ENCODE peak calls at places on chromosomes 1 and 21, in four cellular contexts. One of them, this sample, is unnamed.

GRCh38 chr1:43786975-43787374 is 79.6 kb downstream of the ST3GAL3 start:
- DNase-seq in right lobe of liver: no peak
- DNase-seq in CD8-positive, alpha-beta memory T cell: no peak
- DNase-seq in GM13976: no peak
- DNase-seq in this sample: no peak

GRCh38 chr1:2927995-2928732 is 93.1 kb upstream of the ACTRT2 start:
- DNase-seq in GM13976: no peak
- DNase-seq in right lobe of liver: no peak
- DNase-seq in CD8-positive, alpha-beta memory T cell: no peak
- DNase-seq in this sample: no peak

GRCh38 chr1:205936846-205937707 is 6.2 kb downstream of the SLC26A9 start:
- DNase-seq in CD8-positive, alpha-beta memory T cell: no peak
- DNase-seq in right lobe of liver: no peak
- DNase-seq in GM13976: no peak
- DNase-seq in this sample: no peak

GRCh38 chr21:38956791-38957571 is 151.3 kb downstream of the ETS2 start:
- DNase-seq in right lobe of liver: peak; percentile 32
- DNase-seq in GM13976: no peak
- DNase-seq in CD8-positive, alpha-beta memory T cell: no peak
- DNase-seq in this sample: no peak

GRCh38 chr1:53237638-53238037 is 680 bp downstream of the MAGOH start:
- DNase-seq in GM13976: peak; percentile 15
- DNase-seq in CD8-positive, alpha-beta memory T cell: no peak
- DNase-seq in right lobe of liver: no peak
- DNase-seq in this sample: no peak

GRCh38 chr1:1206376-1207253 is at the start of gene TNFRSF18:
- DNase-seq in GM13976: peak; percentile 80
- DNase-seq in CD8-positive, alpha-beta memory T cell: no peak
- DNase-seq in right lobe of liver: peak; percentile 32
- DNase-seq in this sample: no peak

GRCh38 chr1:17661546-17662157 is 93.5 kb upstream of the ACTL8 start:
- DNase-seq in right lobe of liver: peak; percentile 52
- DNase-seq in GM13976: peak; percentile 90
- DNase-seq in CD8-positive, alpha-beta memory T cell: no peak
- DNase-seq in this sample: peak; percentile 15

GRCh38 chr1:147494998-147495580 is 46.2 kb upstream of the BCL9 start:
- DNase-seq in right lobe of liver: peak; percentile 76
- DNase-seq in CD8-positive, alpha-beta memory T cell: peak; percentile 56
- DNase-seq in GM13976: peak; percentile 65
- DNase-seq in this sample: peak; percentile 42

GRCh38 chr1:197660389-197660788 is 114.9 kb downstream of the DENND1B start:
- DNase-seq in CD8-positive, alpha-beta memory T cell: no peak
- DNase-seq in right lobe of liver: no peak
- DNase-seq in GM13976: no peak
- DNase-seq in this sample: no peak

GRCh38 chr1:37811027-37811655 is 3.1 kb upstream of the YRDC start:
- DNase-seq in CD8-positive, alpha-beta memory T cell: peak; percentile 52
- DNase-seq in right lobe of liver: peak; percentile 50
- DNase-seq in GM13976: peak; percentile 74
- DNase-seq in this sample: peak; percentile 42

GRCh38 chr1:1122078-1122811 is 6.4 kb upstream of the C1orf159 start:
- DNase-seq in CD8-positive, alpha-beta memory T cell: peak; percentile 75
- DNase-seq in GM13976: peak; percentile 94
- DNase-seq in right lobe of liver: peak; percentile 88
- DNase-seq in this sample: peak; percentile 67

GRCh38 chr1:66575739-66576138 is 41.8 kb downstream of the SGIP1 start:
- DNase-seq in right lobe of liver: no peak
- DNase-seq in GM13976: no peak
- DNase-seq in CD8-positive, alpha-beta memory T cell: no peak
- DNase-seq in this sample: no peak

GRCh38 chr1:207991331-207991914 is 80.5 kb upstream of the CD34 start:
- DNase-seq in CD8-positive, alpha-beta memory T cell: no peak
- DNase-seq in right lobe of liver: no peak
- DNase-seq in GM13976: no peak
- DNase-seq in this sample: no peak

GRCh38 chr1:25174730-25175612 is 57.3 kb downstream of the SYF2 start:
- DNase-seq in right lobe of liver: no peak
- DNase-seq in CD8-positive, alpha-beta memory T cell: no peak
- DNase-seq in GM13976: no peak
- DNase-seq in this sample: no peak

GRCh38 chr1:38166461-38166860 is 119.9 kb upstream of the POU3F1 start:
- DNase-seq in right lobe of liver: no peak
- DNase-seq in CD8-positive, alpha-beta memory T cell: no peak
- DNase-seq in GM13976: no peak
- DNase-seq in this sample: no peak

GRCh38 chr1:226091461-226091860 is 28.9 kb downstream of the H3-3A start:
- DNase-seq in GM13976: no peak
- DNase-seq in CD8-positive, alpha-beta memory T cell: no peak
- DNase-seq in right lobe of liver: no peak
- DNase-seq in this sample: no peak

GRCh38 chr1:216847385-216848036 is 124.3 kb upstream of the ESRRG start:
- DNase-seq in CD8-positive, alpha-beta memory T cell: no peak
- DNase-seq in GM13976: no peak
- DNase-seq in right lobe of liver: no peak
- DNase-seq in this sample: no peak

GRCh38 chr1:169964206-169964605 is 70.5 kb upstream of the SCYL3 start:
- DNase-seq in GM13976: no peak
- DNase-seq in CD8-positive, alpha-beta memory T cell: no peak
- DNase-seq in right lobe of liver: no peak
- DNase-seq in this sample: no peak

GRCh38 chr1:221708076-221708571 is 33.8 kb downstream of the DUSP10 start:
- DNase-seq in right lobe of liver: no peak
- DNase-seq in GM13976: peak; percentile 64
- DNase-seq in CD8-positive, alpha-beta memory T cell: peak; percentile 70
- DNase-seq in this sample: no peak

GRCh38 chr21:28633803-28634572 is 358.7 kb downstream of the LTN1 start:
- DNase-seq in CD8-positive, alpha-beta memory T cell: no peak
- DNase-seq in GM13976: no peak
- DNase-seq in right lobe of liver: no peak
- DNase-seq in this sample: no peak

GRCh38 chr1:108036796-108037545 is 72.0 kb upstream of the VAV3 start:
- DNase-seq in right lobe of liver: no peak
- DNase-seq in CD8-positive, alpha-beta memory T cell: no peak
- DNase-seq in GM13976: no peak
- DNase-seq in this sample: no peak

GRCh38 chr1:111638320-111638719 is 18.7 kb downstream of the RAP1A start:
- DNase-seq in right lobe of liver: no peak
- DNase-seq in CD8-positive, alpha-beta memory T cell: no peak
- DNase-seq in GM13976: no peak
- DNase-seq in this sample: no peak

GRCh38 chr1:42777860-42778259 is 6.9 kb upstream of the TMEM269 start:
- DNase-seq in CD8-positive, alpha-beta memory T cell: no peak
- DNase-seq in right lobe of liver: no peak
- DNase-seq in GM13976: peak; percentile 63
- DNase-seq in this sample: no peak

GRCh38 chr1:88683516-88683847 is 591 bp upstream of the PKN2 start:
- DNase-seq in right lobe of liver: peak; percentile 63
- DNase-seq in GM13976: peak; percentile 24
- DNase-seq in CD8-positive, alpha-beta memory T cell: no peak
- DNase-seq in this sample: peak; percentile 29

GRCh38 chr1:68015369-68015768 is 35.1 kb downstream of the DIRAS3 start:
- DNase-seq in right lobe of liver: no peak
- DNase-seq in CD8-positive, alpha-beta memory T cell: no peak
- DNase-seq in GM13976: no peak
- DNase-seq in this sample: no peak

GRCh38 chr1:168469690-168470089 is 74.1 kb downstream of the XCL2 start:
- DNase-seq in right lobe of liver: peak; percentile 43
- DNase-seq in CD8-positive, alpha-beta memory T cell: no peak
- DNase-seq in GM13976: no peak
- DNase-seq in this sample: no peak

GRCh38 chr1:7393141-7393540 is 378.0 kb upstream of the VAMP3 start:
- DNase-seq in CD8-positive, alpha-beta memory T cell: no peak
- DNase-seq in GM13976: no peak
- DNase-seq in right lobe of liver: no peak
- DNase-seq in this sample: no peak

This sample was measured in central memory CD8-positive, alpha-beta T cell.